ENCODE peak calls at places on chromosomes 3 and 15, in four cellular contexts. X, F, U and W are unnamed samples.

GRCh38 chr3:176650478-176650877 is 546.8 kb downstream of the TBL1XR1 start:
- DNase-seq in X (no peak), F (peak), U (no peak), W (no peak)

GRCh38 chr3:193016437-193016887 is 98.8 kb upstream of the MB21D2 start:
- DNase-seq in X (no peak), F (no peak), U (no peak), W (peak)

GRCh38 chr3:134917631-134918030 is 122.6 kb downstream of the EPHB1 start:
- DNase-seq in X (no peak), F (no peak), U (no peak), W (no peak)

GRCh38 chr3:111750278-111750884 is 108.7 kb upstream of the PHLDB2 start:
- DNase-seq in X (no peak), F (no peak), U (no peak), W (no peak)

GRCh38 chr3:27714692-27715453 is 7.2 kb downstream of the EOMES start:
- DNase-seq in X (peak), F (no peak), U (no peak), W (peak)

GRCh38 chr15:81176291-81176893 is 20.3 kb upstream of the IL16 start:
- DNase-seq in X (no peak), F (no peak), U (no peak), W (no peak)

GRCh38 chr3:80014576-80014975 is 246.8 kb upstream of the ROBO1 start:
- DNase-seq in X (no peak), F (no peak), U (no peak), W (no peak)

GRCh38 chr3:123002749-123003497 is 24.6 kb downstream of the SEMA5B start:
- DNase-seq in X (no peak), F (no peak), U (no peak), W (no peak)

GRCh38 chr3:53195602-53196574 is 34.9 kb downstream of the PRKCD start:
- DNase-seq in X (no peak), F (peak), U (no peak), W (no peak)

GRCh38 chr3:114718897-114719208 is 425.0 kb downstream of the TIGIT start:
- DNase-seq in X (peak), F (no peak), U (no peak), W (no peak)

GRCh38 chr3:152298393-152299242 is 29.9 kb downstream of the MBNL1 start:
- DNase-seq in X (peak), F (peak), U (peak), W (no peak)

GRCh38 chr3:26623409-26624208 is 1.0 kb downstream of the LRRC3B start:
- DNase-seq in X (no peak), F (no peak), U (no peak), W (no peak)

GRCh38 chr15:67303490-67304363 is 49.1 kb downstream of the IQCH start:
- DNase-seq in X (peak), F (peak), U (peak), W (no peak)

GRCh38 chr3:5304789-5305680 is 117.5 kb downstream of the EDEM1 start:
- DNase-seq in X (peak), F (peak), U (no peak), W (peak)

GRCh38 chr15:50077655-50078054 is 41.4 kb downstream of the ATP8B4 start:
- DNase-seq in X (no peak), F (no peak), U (no peak), W (no peak)

GRCh38 chr3:80993241-80993945 is 768.1 kb downstream of the GBE1 start:
- DNase-seq in X (no peak), F (no peak), U (peak), W (no peak)

GRCh38 chr3:57681691-57682090 is 11.2 kb downstream of the DENND6A start:
- DNase-seq in X (no peak), F (no peak), U (no peak), W (no peak)

GRCh38 chr3:179716811-179717210 is 64.0 kb downstream of the USP13 start:
- DNase-seq in X (no peak), F (no peak), U (no peak), W (no peak)

GRCh38 chr15:61762682-61763081 is 297.6 kb downstream of the VPS13C start:
- DNase-seq in X (no peak), F (no peak), U (no peak), W (no peak)
- TF ChIP-seq CHD2 in X (no peak), F (no peak), U (no peak), W (no peak)

DNA sequence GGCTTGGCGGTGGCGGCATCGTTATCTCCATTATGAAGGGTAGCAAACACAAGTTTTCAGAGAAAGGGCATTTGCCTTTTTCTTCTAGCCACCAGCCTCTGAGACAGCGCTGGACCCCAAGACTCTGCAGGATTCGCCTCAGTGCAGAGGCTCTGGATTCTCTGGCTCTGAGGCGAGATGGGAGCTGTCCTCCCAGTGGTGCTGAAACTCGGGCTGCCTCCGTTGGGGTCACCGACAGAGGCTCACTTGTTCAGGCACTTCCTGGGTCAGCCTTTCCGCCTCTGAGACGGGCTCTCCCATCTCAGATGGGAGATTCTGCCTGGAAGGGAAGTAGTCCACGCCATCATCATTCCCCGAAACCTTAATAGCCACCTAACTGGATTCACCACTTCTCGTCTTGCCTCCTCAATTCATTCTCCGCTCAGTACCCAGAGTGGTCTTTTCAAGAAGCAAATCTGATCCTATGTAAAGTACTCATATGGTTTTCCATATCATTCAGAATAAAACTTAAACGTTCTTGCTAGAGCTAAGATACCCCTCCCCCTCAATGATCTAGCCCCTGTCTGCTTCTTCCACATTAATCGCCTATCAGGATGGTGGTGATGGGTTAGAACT is 76.9 kb downstream of the RHCG start:
- DNase-seq in X (peak), F (peak), U (no peak), W (no peak)
- TF ChIP-seq CREB1 in X (no peak), F (peak), U (no peak), W (no peak)

DNA sequence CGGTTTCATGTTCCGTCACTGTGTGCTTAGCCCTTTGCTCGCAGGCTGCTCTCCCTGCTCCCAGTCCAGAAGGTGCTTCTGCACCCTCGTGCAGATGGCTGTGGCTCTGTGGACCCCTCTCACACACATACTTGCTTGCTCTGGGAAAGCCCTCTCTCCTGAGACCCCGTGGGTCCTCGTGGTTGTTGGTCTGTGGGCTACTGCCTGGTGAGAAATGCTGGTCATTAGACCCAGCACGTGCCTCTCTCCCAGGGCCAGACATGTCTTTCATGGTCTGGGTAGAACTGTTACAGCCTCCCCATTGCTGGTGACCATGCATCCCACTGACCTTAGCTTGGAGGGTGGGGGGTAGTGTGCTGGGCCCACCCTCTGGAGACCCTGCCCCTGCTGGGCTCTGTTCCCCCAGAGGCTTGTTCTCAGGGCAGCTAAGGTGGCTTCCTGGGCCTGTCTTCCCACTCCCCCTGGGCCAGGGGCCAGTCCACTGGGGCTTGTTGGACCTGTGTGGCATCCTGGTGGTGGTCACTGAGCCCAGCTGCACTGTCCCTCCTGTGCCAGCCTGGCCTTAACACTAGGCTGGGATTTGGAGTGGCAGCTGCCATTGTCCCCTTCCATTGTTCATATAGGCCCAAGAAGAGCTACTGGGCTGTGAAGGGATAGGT is 10.6 kb downstream of the C15orf39 start:
- DNase-seq in X (no peak), F (no peak), U (no peak), W (no peak)
- TF ChIP-seq POLR2AphosphoS5 in X (no peak), F (peak), U (peak), W (no peak)

GRCh38 chr3:101574388-101575156 is 592 bp downstream of the PCNP start:
- DNase-seq in X (peak), F (peak), U (peak), W (no peak)
- TF ChIP-seq CHD2 in X (no peak), F (no peak), U (no peak), W (no peak)

GRCh38 chr3:16884084-16884747 is 539 bp upstream of the PLCL2 start:
- DNase-seq in X (no peak), F (peak), U (no peak), W (no peak)

GRCh38 chr3:16885588-16885903 is 791 bp downstream of the PLCL2 start:
- DNase-seq in X (no peak), F (no peak), U (no peak), W (no peak)

GRCh38 chr3:16887130-16887529 is 2.4 kb downstream of the PLCL2 start:
- DNase-seq in X (no peak), F (no peak), U (no peak), W (no peak)

GRCh38 chr3:16884748-16885587 is at the start of gene PLCL2:
- DNase-seq in X (no peak), F (peak), U (no peak), W (peak)

DNA sequence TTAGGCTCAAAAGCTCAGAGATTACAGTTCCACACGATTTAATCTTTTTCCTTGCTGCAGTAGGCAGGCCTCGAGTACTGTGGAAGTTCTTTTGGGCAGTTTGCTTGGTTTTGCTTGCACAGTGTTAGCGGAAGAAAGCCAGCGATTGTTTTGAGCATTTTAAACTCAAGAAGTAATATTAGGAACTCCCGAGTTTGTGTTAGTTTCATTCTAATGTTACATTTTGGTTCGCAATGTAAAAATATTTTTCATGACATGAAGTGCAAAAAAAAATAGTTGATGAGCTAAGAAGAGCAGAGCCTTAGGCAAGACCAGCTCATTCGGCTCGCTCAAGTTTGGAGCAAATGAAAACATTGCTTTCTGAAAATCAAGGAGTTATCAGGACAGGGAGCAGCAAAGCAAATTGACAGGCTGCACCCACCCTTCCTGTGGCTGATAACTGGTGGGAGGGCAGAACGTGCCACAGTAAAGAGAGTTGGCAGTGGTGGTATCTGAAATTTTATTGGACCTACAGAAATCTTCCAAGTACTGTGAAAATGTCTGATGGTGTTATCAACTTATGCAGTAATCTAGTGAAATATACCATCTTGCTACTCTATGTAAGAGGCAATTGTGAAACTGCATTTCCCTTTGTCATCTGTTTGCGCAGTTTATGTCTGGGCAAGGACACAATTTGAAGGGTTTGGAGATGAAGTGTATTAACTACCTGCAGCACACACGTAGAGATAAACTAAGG is 1.4 kb downstream of the PLCL2 start:
- DNase-seq in X (no peak), F (no peak), U (no peak), W (no peak)
- TF ChIP-seq CREB1 in X (no peak), F (no peak), U (no peak), W (no peak)

DNA sequence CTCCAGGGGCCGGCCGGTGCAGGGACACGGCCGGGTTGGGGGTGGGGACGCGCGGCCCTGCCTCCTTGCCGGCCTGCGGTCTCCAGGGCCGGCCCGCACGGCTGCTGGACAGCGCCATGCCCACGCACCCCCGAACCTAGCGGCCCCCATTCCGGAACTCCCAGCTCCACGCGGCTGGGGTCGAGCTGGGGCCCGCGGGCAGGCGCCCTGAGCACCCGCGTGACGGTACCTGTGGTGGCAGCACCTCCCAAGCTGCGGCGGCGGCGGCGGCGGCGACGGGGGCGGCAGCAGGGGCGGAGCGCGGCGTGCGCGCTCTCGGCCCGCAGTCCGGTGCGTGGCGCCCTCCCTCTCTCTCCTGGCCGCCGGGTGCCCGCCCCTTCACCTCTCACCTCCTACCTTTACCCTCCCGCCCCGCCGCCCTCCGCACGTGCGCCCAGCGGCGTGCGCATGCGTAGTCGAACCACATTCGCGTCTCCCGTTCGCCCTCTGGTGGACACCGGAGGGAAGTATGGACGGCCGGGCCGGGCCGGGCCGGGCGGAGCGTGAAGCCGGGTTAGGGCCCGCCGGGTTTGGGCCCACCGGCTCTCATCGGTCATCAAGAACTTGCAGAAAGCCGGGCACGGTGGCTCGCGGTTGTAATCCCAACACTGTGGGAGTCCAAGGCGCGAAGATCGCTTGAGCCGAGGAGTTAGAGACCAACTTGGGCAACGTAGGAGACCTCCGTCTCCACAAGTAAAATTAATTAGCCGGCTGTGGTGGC is at the start of gene SCAP:
- DNase-seq in X (peak), F (peak), U (peak), W (peak)
- TF ChIP-seq POLR2AphosphoS5 in X (peak), F (peak), U (peak), W (no peak)

GRCh38 chr3:101926594-101927105 is 77.3 kb downstream of the NFKBIZ start:
- DNase-seq in X (no peak), F (no peak), U (no peak), W (no peak)

GRCh38 chr3:101925564-101925963 is 76.2 kb downstream of the NFKBIZ start:
- DNase-seq in X (no peak), F (no peak), U (no peak), W (no peak)

GRCh38 chr3:101932326-101933108 is 83.2 kb downstream of the NFKBIZ start:
- DNase-seq in X (no peak), F (no peak), U (no peak), W (no peak)

DNA sequence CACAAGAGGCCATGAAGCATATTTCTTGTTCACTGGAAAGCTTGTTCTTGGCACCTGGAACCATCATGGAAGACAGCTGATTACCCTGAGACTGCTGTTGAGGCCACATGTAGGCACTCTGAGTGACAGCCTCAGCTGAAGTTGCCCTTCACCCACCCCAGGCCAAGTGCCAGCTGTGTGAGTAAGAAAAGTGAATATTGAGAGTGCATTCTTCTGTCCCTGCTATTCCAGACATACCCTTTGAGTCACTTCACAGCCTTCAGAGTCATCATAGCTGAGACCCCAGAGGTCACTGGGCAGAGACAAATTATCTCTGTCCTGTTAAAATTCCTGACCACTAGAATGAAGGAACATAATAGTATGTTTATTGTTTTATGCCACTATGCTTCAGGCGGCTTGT is 79.6 kb downstream of the NFKBIZ start:
- DNase-seq in X (no peak), F (no peak), U (no peak), W (no peak)
- TF ChIP-seq CHD2 in X (no peak), F (no peak), U (no peak), W (no peak)

DNA sequence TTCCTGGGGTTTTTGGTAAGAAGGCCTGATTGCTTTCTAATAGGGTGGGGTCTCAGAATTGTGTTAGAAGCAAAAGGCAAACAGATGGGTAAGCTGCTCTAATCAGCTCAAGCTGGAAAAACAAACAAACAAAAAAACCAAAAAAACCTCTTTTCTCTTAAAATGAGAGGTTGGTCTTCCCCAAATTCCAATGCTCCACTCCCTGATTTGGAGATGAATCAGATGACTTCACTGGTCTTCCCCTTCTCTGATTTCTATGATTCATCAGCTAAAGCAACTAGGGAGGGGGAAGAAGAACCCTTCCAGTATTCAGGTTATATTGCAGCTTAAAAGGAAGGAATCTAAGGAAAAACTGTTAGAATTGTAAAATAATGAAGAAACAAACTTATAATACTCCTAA is 9.6 kb upstream of the ANXA2 start:
- DNase-seq in X (no peak), F (no peak), U (no peak), W (no peak)
- TF ChIP-seq CREB1 in X (no peak), F (no peak), U (no peak), W (no peak)

GRCh38 chr3:71606582-71606981 is 23.1 kb upstream of the FOXP1 start:
- DNase-seq in X (no peak), F (no peak), U (no peak), W (no peak)

GRCh38 chr3:71601811-71602210 is 18.3 kb upstream of the FOXP1 start:
- DNase-seq in X (no peak), F (no peak), U (no peak), W (no peak)

GRCh38 chr3:71599416-71599815 is 15.9 kb upstream of the FOXP1 start:
- DNase-seq in X (no peak), F (no peak), U (no peak), W (no peak)

GRCh38 chr3:71600646-71601288 is 17.2 kb upstream of the FOXP1 start:
- DNase-seq in X (no peak), F (peak), U (no peak), W (no peak)

GRCh38 chr3:71602256-71602655 is 18.7 kb upstream of the FOXP1 start:
- DNase-seq in X (peak), F (no peak), U (no peak), W (no peak)
- TF ChIP-seq POLR2AphosphoS5 in X (no peak), F (no peak), U (no peak), W (no peak)